ENCODE peak calls at places on chromosomes 2 and 18, in eight cellular contexts. One of them, this sample, is unnamed.

GRCh38 chr2:10252651-10253050 is 50.1 kb upstream of the HPCAL1 start:
- DNase-seq in stimulated activated CD8-positive, alpha-beta memory T cell treated with anti-CD3 and anti-CD28 coated beads, Interleukin-15, amount 100 ng/mL, for 24 hours: no peak
- DNase-seq in germinal center: no peak
- DNase-seq in D341Med: no peak
- DNase-seq in stimulated activated CD4-positive, alpha-beta T cell treated with anti-CD3 and anti-CD28 coated beads, Interleukin-2, amount 100 ng/mL, for 48 hours: no peak
- DNase-seq in HEK293T: no peak
- DNase-seq in endothelial cell: no peak
- DNase-seq in Caki2: no peak
- DNase-seq in this sample: no peak

GRCh38 chr2:218895326-218895725 is 14.7 kb downstream of the WNT10A start:
- DNase-seq in stimulated activated CD8-positive, alpha-beta memory T cell treated with anti-CD3 and anti-CD28 coated beads, Interleukin-15, amount 100 ng/mL, for 24 hours: no peak
- DNase-seq in germinal center: no peak
- DNase-seq in D341Med: no peak
- DNase-seq in stimulated activated CD4-positive, alpha-beta T cell treated with anti-CD3 and anti-CD28 coated beads, Interleukin-2, amount 100 ng/mL, for 48 hours: no peak
- DNase-seq in HEK293T: no peak
- DNase-seq in endothelial cell: no peak
- DNase-seq in Caki2: peak; percentile 89
- DNase-seq in this sample: peak; percentile 87

GRCh38 chr2:32947484-32948143 is 861 bp downstream of the LTBP1 start:
- DNase-seq in stimulated activated CD8-positive, alpha-beta memory T cell treated with anti-CD3 and anti-CD28 coated beads, Interleukin-15, amount 100 ng/mL, for 24 hours: no peak
- DNase-seq in germinal center: peak; percentile 75
- DNase-seq in D341Med: peak; percentile 74
- DNase-seq in stimulated activated CD4-positive, alpha-beta T cell treated with anti-CD3 and anti-CD28 coated beads, Interleukin-2, amount 100 ng/mL, for 48 hours: no peak
- DNase-seq in HEK293T: peak; percentile 52
- DNase-seq in endothelial cell: peak; percentile 46
- DNase-seq in Caki2: peak; percentile 24
- DNase-seq in this sample: peak; percentile 76

GRCh38 chr2:241947401-241947800 is 77.9 kb downstream of the RTP5 start:
- DNase-seq in stimulated activated CD8-positive, alpha-beta memory T cell treated with anti-CD3 and anti-CD28 coated beads, Interleukin-15, amount 100 ng/mL, for 24 hours: no peak
- DNase-seq in germinal center: no peak
- DNase-seq in D341Med: no peak
- DNase-seq in stimulated activated CD4-positive, alpha-beta T cell treated with anti-CD3 and anti-CD28 coated beads, Interleukin-2, amount 100 ng/mL, for 48 hours: no peak
- DNase-seq in HEK293T: no peak
- DNase-seq in endothelial cell: no peak
- DNase-seq in Caki2: no peak
- DNase-seq in this sample: no peak

GRCh38 chr2:88813612-88814011 is 122.1 kb downstream of the RPIA start:
- DNase-seq in stimulated activated CD8-positive, alpha-beta memory T cell treated with anti-CD3 and anti-CD28 coated beads, Interleukin-15, amount 100 ng/mL, for 24 hours: no peak
- DNase-seq in germinal center: no peak
- DNase-seq in D341Med: no peak
- DNase-seq in stimulated activated CD4-positive, alpha-beta T cell treated with anti-CD3 and anti-CD28 coated beads, Interleukin-2, amount 100 ng/mL, for 48 hours: no peak
- DNase-seq in HEK293T: no peak
- DNase-seq in endothelial cell: no peak
- DNase-seq in Caki2: no peak
- DNase-seq in this sample: no peak

GRCh38 chr18:55477537-55478300 is 110.3 kb downstream of the TCF4 start:
- DNase-seq in stimulated activated CD8-positive, alpha-beta memory T cell treated with anti-CD3 and anti-CD28 coated beads, Interleukin-15, amount 100 ng/mL, for 24 hours: no peak
- DNase-seq in germinal center: peak; percentile 30
- DNase-seq in D341Med: no peak
- DNase-seq in stimulated activated CD4-positive, alpha-beta T cell treated with anti-CD3 and anti-CD28 coated beads, Interleukin-2, amount 100 ng/mL, for 48 hours: no peak
- DNase-seq in HEK293T: no peak
- DNase-seq in endothelial cell: no peak
- DNase-seq in Caki2: no peak
- DNase-seq in this sample: no peak

GRCh38 chr2:210616074-210616473 is 59.7 kb downstream of the CPS1 start:
- DNase-seq in stimulated activated CD8-positive, alpha-beta memory T cell treated with anti-CD3 and anti-CD28 coated beads, Interleukin-15, amount 100 ng/mL, for 24 hours: no peak
- DNase-seq in germinal center: no peak
- DNase-seq in D341Med: no peak
- DNase-seq in stimulated activated CD4-positive, alpha-beta T cell treated with anti-CD3 and anti-CD28 coated beads, Interleukin-2, amount 100 ng/mL, for 48 hours: no peak
- DNase-seq in HEK293T: no peak
- DNase-seq in endothelial cell: no peak
- DNase-seq in Caki2: no peak
- DNase-seq in this sample: no peak

GRCh38 chr2:84942964-84943421 is 28.0 kb upstream of the KCMF1 start:
- DNase-seq in stimulated activated CD8-positive, alpha-beta memory T cell treated with anti-CD3 and anti-CD28 coated beads, Interleukin-15, amount 100 ng/mL, for 24 hours: no peak
- DNase-seq in germinal center: peak; percentile 52
- DNase-seq in D341Med: no peak
- DNase-seq in stimulated activated CD4-positive, alpha-beta T cell treated with anti-CD3 and anti-CD28 coated beads, Interleukin-2, amount 100 ng/mL, for 48 hours: no peak
- DNase-seq in HEK293T: no peak
- DNase-seq in endothelial cell: no peak
- DNase-seq in Caki2: no peak
- DNase-seq in this sample: no peak

GRCh38 chr2:68251855-68252406 is 401 bp downstream of the PPP3R1 start:
- DNase-seq in stimulated activated CD8-positive, alpha-beta memory T cell treated with anti-CD3 and anti-CD28 coated beads, Interleukin-15, amount 100 ng/mL, for 24 hours: no peak
- DNase-seq in germinal center: peak; percentile 47
- DNase-seq in D341Med: peak; percentile 55
- DNase-seq in stimulated activated CD4-positive, alpha-beta T cell treated with anti-CD3 and anti-CD28 coated beads, Interleukin-2, amount 100 ng/mL, for 48 hours: peak; percentile 28
- DNase-seq in HEK293T: peak; percentile 21
- DNase-seq in endothelial cell: peak; percentile 57
- DNase-seq in Caki2: peak; percentile 25
- DNase-seq in this sample: peak; percentile 86

GRCh38 chr2:36541891-36542595 is 55.9 kb downstream of the FEZ2 start:
- DNase-seq in stimulated activated CD8-positive, alpha-beta memory T cell treated with anti-CD3 and anti-CD28 coated beads, Interleukin-15, amount 100 ng/mL, for 24 hours: no peak
- DNase-seq in germinal center: no peak
- DNase-seq in D341Med: no peak
- DNase-seq in stimulated activated CD4-positive, alpha-beta T cell treated with anti-CD3 and anti-CD28 coated beads, Interleukin-2, amount 100 ng/mL, for 48 hours: no peak
- DNase-seq in HEK293T: no peak
- DNase-seq in endothelial cell: no peak
- DNase-seq in Caki2: no peak
- DNase-seq in this sample: no peak

GRCh38 chr2:37168217-37168981 is 11.6 kb upstream of the EIF2AK2 start:
- DNase-seq in stimulated activated CD8-positive, alpha-beta memory T cell treated with anti-CD3 and anti-CD28 coated beads, Interleukin-15, amount 100 ng/mL, for 24 hours: no peak
- DNase-seq in germinal center: peak; percentile 72
- DNase-seq in D341Med: peak; percentile 65
- DNase-seq in stimulated activated CD4-positive, alpha-beta T cell treated with anti-CD3 and anti-CD28 coated beads, Interleukin-2, amount 100 ng/mL, for 48 hours: no peak
- DNase-seq in HEK293T: peak; percentile 68
- DNase-seq in endothelial cell: peak; percentile 27
- DNase-seq in Caki2: peak; percentile 14
- DNase-seq in this sample: no peak

GRCh38 chr18:56402872-56403516 is 235.4 kb downstream of the TXNL1 start:
- DNase-seq in stimulated activated CD8-positive, alpha-beta memory T cell treated with anti-CD3 and anti-CD28 coated beads, Interleukin-15, amount 100 ng/mL, for 24 hours: no peak
- DNase-seq in germinal center: no peak
- DNase-seq in D341Med: no peak
- DNase-seq in stimulated activated CD4-positive, alpha-beta T cell treated with anti-CD3 and anti-CD28 coated beads, Interleukin-2, amount 100 ng/mL, for 48 hours: no peak
- DNase-seq in HEK293T: no peak
- DNase-seq in endothelial cell: no peak
- DNase-seq in Caki2: peak; percentile 35
- DNase-seq in this sample: no peak

GRCh38 chr2:62287895-62288589 is 92.1 kb downstream of the B3GNT2 start:
- DNase-seq in stimulated activated CD8-positive, alpha-beta memory T cell treated with anti-CD3 and anti-CD28 coated beads, Interleukin-15, amount 100 ng/mL, for 24 hours: no peak
- DNase-seq in germinal center: no peak
- DNase-seq in D341Med: no peak
- DNase-seq in stimulated activated CD4-positive, alpha-beta T cell treated with anti-CD3 and anti-CD28 coated beads, Interleukin-2, amount 100 ng/mL, for 48 hours: peak; percentile 36
- DNase-seq in HEK293T: no peak
- DNase-seq in endothelial cell: no peak
- DNase-seq in Caki2: peak; percentile 87
- DNase-seq in this sample: peak; percentile 92

GRCh38 chr18:57141208-57142129 is 5.4 kb upstream of the BOD1L2 start:
- DNase-seq in stimulated activated CD8-positive, alpha-beta memory T cell treated with anti-CD3 and anti-CD28 coated beads, Interleukin-15, amount 100 ng/mL, for 24 hours: no peak
- DNase-seq in germinal center: no peak
- DNase-seq in D341Med: no peak
- DNase-seq in stimulated activated CD4-positive, alpha-beta T cell treated with anti-CD3 and anti-CD28 coated beads, Interleukin-2, amount 100 ng/mL, for 48 hours: no peak
- DNase-seq in HEK293T: no peak
- DNase-seq in endothelial cell: no peak
- DNase-seq in Caki2: no peak
- DNase-seq in this sample: no peak

GRCh38 chr2:111706481-111707001 is 177.5 kb downstream of the ANAPC1 start:
- DNase-seq in stimulated activated CD8-positive, alpha-beta memory T cell treated with anti-CD3 and anti-CD28 coated beads, Interleukin-15, amount 100 ng/mL, for 24 hours: no peak
- DNase-seq in germinal center: no peak
- DNase-seq in D341Med: no peak
- DNase-seq in stimulated activated CD4-positive, alpha-beta T cell treated with anti-CD3 and anti-CD28 coated beads, Interleukin-2, amount 100 ng/mL, for 48 hours: no peak
- DNase-seq in HEK293T: no peak
- DNase-seq in endothelial cell: no peak
- DNase-seq in Caki2: no peak
- DNase-seq in this sample: no peak

GRCh38 chr2:143525006-143525405 is 395.8 kb downstream of the ARHGAP15 start:
- DNase-seq in stimulated activated CD8-positive, alpha-beta memory T cell treated with anti-CD3 and anti-CD28 coated beads, Interleukin-15, amount 100 ng/mL, for 24 hours: no peak
- DNase-seq in germinal center: no peak
- DNase-seq in D341Med: no peak
- DNase-seq in stimulated activated CD4-positive, alpha-beta T cell treated with anti-CD3 and anti-CD28 coated beads, Interleukin-2, amount 100 ng/mL, for 48 hours: no peak
- DNase-seq in HEK293T: no peak
- DNase-seq in endothelial cell: no peak
- DNase-seq in Caki2: no peak
- DNase-seq in this sample: no peak

GRCh38 chr2:191250400-191250799 is 5.2 kb downstream of the MYO1B start:
- DNase-seq in stimulated activated CD8-positive, alpha-beta memory T cell treated with anti-CD3 and anti-CD28 coated beads, Interleukin-15, amount 100 ng/mL, for 24 hours: no peak
- DNase-seq in germinal center: no peak
- DNase-seq in D341Med: no peak
- DNase-seq in stimulated activated CD4-positive, alpha-beta T cell treated with anti-CD3 and anti-CD28 coated beads, Interleukin-2, amount 100 ng/mL, for 48 hours: no peak
- DNase-seq in HEK293T: no peak
- DNase-seq in endothelial cell: no peak
- DNase-seq in Caki2: no peak
- DNase-seq in this sample: no peak

GRCh38 chr2:230690439-230690838 is 22.2 kb upstream of the CAB39 start:
- DNase-seq in stimulated activated CD8-positive, alpha-beta memory T cell treated with anti-CD3 and anti-CD28 coated beads, Interleukin-15, amount 100 ng/mL, for 24 hours: no peak
- DNase-seq in germinal center: no peak
- DNase-seq in D341Med: no peak
- DNase-seq in stimulated activated CD4-positive, alpha-beta T cell treated with anti-CD3 and anti-CD28 coated beads, Interleukin-2, amount 100 ng/mL, for 48 hours: no peak
- DNase-seq in HEK293T: no peak
- DNase-seq in endothelial cell: no peak
- DNase-seq in Caki2: peak; percentile 37
- DNase-seq in this sample: peak; percentile 75

GRCh38 chr2:65256088-65256487 is 28.5 kb downstream of the ACTR2 start:
- DNase-seq in stimulated activated CD8-positive, alpha-beta memory T cell treated with anti-CD3 and anti-CD28 coated beads, Interleukin-15, amount 100 ng/mL, for 24 hours: no peak
- DNase-seq in germinal center: no peak
- DNase-seq in D341Med: no peak
- DNase-seq in stimulated activated CD4-positive, alpha-beta T cell treated with anti-CD3 and anti-CD28 coated beads, Interleukin-2, amount 100 ng/mL, for 48 hours: no peak
- DNase-seq in HEK293T: no peak
- DNase-seq in endothelial cell: no peak
- DNase-seq in Caki2: no peak
- DNase-seq in this sample: no peak

GRCh38 chr18:39939209-39939608 is 2015.8 kb upstream of the PIK3C3 start:
- DNase-seq in stimulated activated CD8-positive, alpha-beta memory T cell treated with anti-CD3 and anti-CD28 coated beads, Interleukin-15, amount 100 ng/mL, for 24 hours: no peak
- DNase-seq in germinal center: no peak
- DNase-seq in D341Med: no peak
- DNase-seq in stimulated activated CD4-positive, alpha-beta T cell treated with anti-CD3 and anti-CD28 coated beads, Interleukin-2, amount 100 ng/mL, for 48 hours: no peak
- DNase-seq in HEK293T: no peak
- DNase-seq in endothelial cell: no peak
- DNase-seq in Caki2: no peak
- DNase-seq in this sample: no peak

GRCh38 chr2:72956936-72957335 is 39.6 kb downstream of the EMX1 start:
- DNase-seq in stimulated activated CD8-positive, alpha-beta memory T cell treated with anti-CD3 and anti-CD28 coated beads, Interleukin-15, amount 100 ng/mL, for 24 hours: no peak
- DNase-seq in germinal center: no peak
- DNase-seq in D341Med: no peak
- DNase-seq in stimulated activated CD4-positive, alpha-beta T cell treated with anti-CD3 and anti-CD28 coated beads, Interleukin-2, amount 100 ng/mL, for 48 hours: no peak
- DNase-seq in HEK293T: no peak
- DNase-seq in endothelial cell: no peak
- DNase-seq in Caki2: no peak
- DNase-seq in this sample: no peak

GRCh38 chr2:186274936-186275575 is 211.0 kb upstream of the ZC3H15 start:
- DNase-seq in stimulated activated CD8-positive, alpha-beta memory T cell treated with anti-CD3 and anti-CD28 coated beads, Interleukin-15, amount 100 ng/mL, for 24 hours: no peak
- DNase-seq in germinal center: no peak
- DNase-seq in D341Med: no peak
- DNase-seq in stimulated activated CD4-positive, alpha-beta T cell treated with anti-CD3 and anti-CD28 coated beads, Interleukin-2, amount 100 ng/mL, for 48 hours: no peak
- DNase-seq in HEK293T: no peak
- DNase-seq in endothelial cell: no peak
- DNase-seq in Caki2: no peak
- DNase-seq in this sample: no peak

GRCh38 chr2:168346725-168347477 is 99.5 kb upstream of the STK39 start:
- DNase-seq in stimulated activated CD8-positive, alpha-beta memory T cell treated with anti-CD3 and anti-CD28 coated beads, Interleukin-15, amount 100 ng/mL, for 24 hours: peak; percentile 6
- DNase-seq in germinal center: peak; percentile 54
- DNase-seq in D341Med: peak; percentile 80
- DNase-seq in stimulated activated CD4-positive, alpha-beta T cell treated with anti-CD3 and anti-CD28 coated beads, Interleukin-2, amount 100 ng/mL, for 48 hours: peak; percentile 65
- DNase-seq in HEK293T: peak; percentile 75
- DNase-seq in endothelial cell: peak; percentile 78
- DNase-seq in Caki2: peak; percentile 54
- DNase-seq in this sample: peak; percentile 73

GRCh38 chr2:120591572-120591971 is 144.1 kb upstream of the GLI2 start:
- DNase-seq in stimulated activated CD8-positive, alpha-beta memory T cell treated with anti-CD3 and anti-CD28 coated beads, Interleukin-15, amount 100 ng/mL, for 24 hours: no peak
- DNase-seq in germinal center: no peak
- DNase-seq in D341Med: no peak
- DNase-seq in stimulated activated CD4-positive, alpha-beta T cell treated with anti-CD3 and anti-CD28 coated beads, Interleukin-2, amount 100 ng/mL, for 48 hours: no peak
- DNase-seq in HEK293T: no peak
- DNase-seq in endothelial cell: no peak
- DNase-seq in Caki2: no peak
- DNase-seq in this sample: peak; percentile 7

GRCh38 chr2:65204461-65205230 is 23.0 kb upstream of the ACTR2 start:
- DNase-seq in stimulated activated CD8-positive, alpha-beta memory T cell treated with anti-CD3 and anti-CD28 coated beads, Interleukin-15, amount 100 ng/mL, for 24 hours: no peak
- DNase-seq in germinal center: no peak
- DNase-seq in D341Med: no peak
- DNase-seq in stimulated activated CD4-positive, alpha-beta T cell treated with anti-CD3 and anti-CD28 coated beads, Interleukin-2, amount 100 ng/mL, for 48 hours: no peak
- DNase-seq in HEK293T: no peak
- DNase-seq in endothelial cell: no peak
- DNase-seq in Caki2: no peak
- DNase-seq in this sample: no peak

GRCh38 chr2:241762933-241763369 is 13.7 kb upstream of the GAL3ST2 start:
- DNase-seq in stimulated activated CD8-positive, alpha-beta memory T cell treated with anti-CD3 and anti-CD28 coated beads, Interleukin-15, amount 100 ng/mL, for 24 hours: peak; percentile 27
- DNase-seq in germinal center: no peak
- DNase-seq in D341Med: peak; percentile 12
- DNase-seq in stimulated activated CD4-positive, alpha-beta T cell treated with anti-CD3 and anti-CD28 coated beads, Interleukin-2, amount 100 ng/mL, for 48 hours: peak; percentile 45
- DNase-seq in HEK293T: no peak
- DNase-seq in endothelial cell: no peak
- DNase-seq in Caki2: no peak
- DNase-seq in this sample: no peak

GRCh38 chr2:237322564-237322963 is 91.4 kb downstream of the COL6A3 start:
- DNase-seq in stimulated activated CD8-positive, alpha-beta memory T cell treated with anti-CD3 and anti-CD28 coated beads, Interleukin-15, amount 100 ng/mL, for 24 hours: no peak
- DNase-seq in germinal center: no peak
- DNase-seq in D341Med: no peak
- DNase-seq in stimulated activated CD4-positive, alpha-beta T cell treated with anti-CD3 and anti-CD28 coated beads, Interleukin-2, amount 100 ng/mL, for 48 hours: no peak
- DNase-seq in HEK293T: peak; percentile 12
- DNase-seq in endothelial cell: no peak
- DNase-seq in Caki2: no peak
- DNase-seq in this sample: no peak

GRCh38 chr2:119198267-119198840 is 25.3 kb upstream of the STEAP3 start:
- DNase-seq in stimulated activated CD8-positive, alpha-beta memory T cell treated with anti-CD3 and anti-CD28 coated beads, Interleukin-15, amount 100 ng/mL, for 24 hours: no peak
- DNase-seq in germinal center: no peak
- DNase-seq in D341Med: no peak
- DNase-seq in stimulated activated CD4-positive, alpha-beta T cell treated with anti-CD3 and anti-CD28 coated beads, Interleukin-2, amount 100 ng/mL, for 48 hours: no peak
- DNase-seq in HEK293T: no peak
- DNase-seq in endothelial cell: no peak
- DNase-seq in Caki2: no peak
- DNase-seq in this sample: no peak

This sample was measured in kidney.